ENCODE peak calls at places on chromosome 19, in four cellular contexts. M is naive thymus-derived CD4-positive, alpha-beta T cell; H is upper lobe of right lung; Q is GM03348. B is an unnamed sample.

GRCh38 chr19:55702131-55702627 is 27.2 kb downstream of the EPN1 start:
- DNase-seq in M (no peak), H (peak), Q (no peak), B (no peak)

GRCh38 chr19:40512473-40513344 is 45.9 kb downstream of the SPTBN4 start:
- DNase-seq in M (no peak), H (no peak), Q (peak), B (no peak)

GRCh38 chr19:15332311-15332996 is at the start of gene BRD4:
- DNase-seq in M (peak), H (peak), Q (peak), B (peak)

GRCh38 chr19:55537741-55538111 is 793 bp upstream of the SBK2 start:
- DNase-seq in M (no peak), H (no peak), Q (peak), B (no peak)

GRCh38 chr19:2962018-2962670 is 15.2 kb upstream of the TLE6 start:
- DNase-seq in M (peak), H (no peak), Q (peak), B (no peak)

GRCh38 chr19:4474504-4475136 is 2.5 kb downstream of the HDGFL2 start:
- DNase-seq in M (no peak), H (no peak), Q (peak), B (no peak)

GRCh38 chr19:13748169-13748884 is 16.0 kb upstream of the MRI1 start:
- DNase-seq in M (no peak), H (no peak), Q (peak), B (no peak)

GRCh38 chr19:21092107-21092506 is 10.1 kb downstream of the ZNF714 start:
- DNase-seq in M (no peak), H (no peak), Q (peak), B (no peak)

GRCh38 chr19:52592301-52592700 is 22.2 kb downstream of the ZNF701 start:
- DNase-seq in M (no peak), H (no peak), Q (no peak), B (no peak)

GRCh38 chr19:58181902-58182576 is 822 bp upstream of the ZNF274 start:
- DNase-seq in M (peak), H (no peak), Q (no peak), B (no peak)